ENCODE peak calls at places on chromosomes 3 and 15, in ten cellular contexts. Y is PC-3; K is stimulated activated CD8-positive, alpha-beta memory T cell treated with anti-CD3 and anti-CD28 coated beads, Interleukin-2, amount 100 ng/mL, for 1 hour; Z is GM12892; I is NCI-H1048; N is AG04449; H is H1; E is stimulated activated CD4-positive, alpha-beta T cell treated with anti-CD3 and anti-CD28 coated beads, Interleukin-12 subunit alpha, Interleukin-12 subunit beta, amount 100 ng/mL, for 48 hours; G is AG10803; P is EL. X is an unnamed sample.

GRCh38 chr3:64548200-64548889 is 139.5 kb downstream of the ADAMTS9 start:
- DNase-seq in Y (no peak), K (no peak), Z (no peak), I (no peak), N (no peak), H (no peak), E (no peak), G (peak), P (no peak), X (no peak)

GRCh38 chr3:11167590-11167989 is 13.3 kb downstream of the HRH1 start:
- DNase-seq in Y (no peak), K (no peak), Z (no peak), I (no peak), N (no peak), H (no peak), E (no peak), G (no peak), P (peak), X (no peak)

GRCh38 chr15:59168536-59168935 is 38.1 kb upstream of the LDHAL6B start:
- DNase-seq in Y (peak), K (no peak), Z (no peak), I (no peak), N (no peak), H (no peak), E (no peak), G (peak), P (peak), X (peak)

GRCh38 chr3:89360155-89360554 is 252.7 kb downstream of the EPHA3 start:
- DNase-seq in Y (peak), K (no peak), Z (no peak), I (no peak), N (no peak), H (no peak), E (no peak), G (peak), P (no peak), X (no peak)

GRCh38 chr3:161244538-161244937 is 23.4 kb downstream of the NMD3 start:
- DNase-seq in Y (no peak), K (no peak), Z (no peak), I (no peak), N (no peak), H (no peak), E (no peak), G (no peak), P (no peak), X (no peak)

GRCh38 chr3:24296441-24297205 is 198.0 kb downstream of the THRB start:
- DNase-seq in Y (peak), K (no peak), Z (no peak), I (no peak), N (no peak), H (no peak), E (no peak), G (no peak), P (peak), X (no peak)

GRCh38 chr15:43251185-43251862 is 15.4 kb downstream of the TGM5 start:
- DNase-seq in Y (no peak), K (no peak), Z (no peak), I (no peak), N (no peak), H (no peak), E (no peak), G (no peak), P (no peak), X (no peak)

GRCh38 chr15:79863886-79864285 is 32.9 kb downstream of the MTHFS start:
- DNase-seq in Y (peak), K (no peak), Z (no peak), I (no peak), N (no peak), H (no peak), E (no peak), G (peak), P (peak), X (no peak)

GRCh38 chr3:42746455-42747450 is 26.3 kb downstream of the CCDC13 start:
- DNase-seq in Y (peak), K (no peak), Z (no peak), I (no peak), N (no peak), H (peak), E (no peak), G (peak), P (no peak), X (no peak)

GRCh38 chr3:191329654-191330308 is 545 bp downstream of the UTS2B start:
- DNase-seq in Y (peak), K (no peak), Z (peak), I (no peak), N (no peak), H (peak), E (peak), G (peak), P (peak), X (peak)

GRCh38 chr3:156811092-156811862 is 14.9 kb upstream of the LEKR1 start:
- DNase-seq in Y (no peak), K (no peak), Z (no peak), I (no peak), N (no peak), H (no peak), E (no peak), G (peak), P (peak), X (no peak)

GRCh38 chr3:14460342-14461005 is 58.1 kb downstream of the SLC6A6 start:
- DNase-seq in Y (peak), K (no peak), Z (no peak), I (no peak), N (peak), H (no peak), E (no peak), G (peak), P (peak), X (peak)

GRCh38 chr3:12896206-12896697 is 54.9 kb upstream of the RPL32 start:
- DNase-seq in Y (no peak), K (no peak), Z (no peak), I (no peak), N (no peak), H (no peak), E (no peak), G (peak), P (no peak), X (no peak)

GRCh38 chr3:145125307-145125706 is 1035.7 kb downstream of the PLOD2 start:
- DNase-seq in Y (peak), K (no peak), Z (no peak), I (no peak), N (no peak), H (no peak), E (no peak), G (peak), P (no peak), X (peak)

GRCh38 chr3:192417012-192417411 is 310.3 kb downstream of the FGF12 start:
- DNase-seq in Y (no peak), K (no peak), Z (no peak), I (no peak), N (no peak), H (no peak), E (no peak), G (no peak), P (no peak), X (no peak)

GRCh38 chr15:33135355-33135781 is 59.1 kb downstream of the FMN1 start:
- DNase-seq in Y (no peak), K (no peak), Z (no peak), I (no peak), N (no peak), H (no peak), E (no peak), G (peak), P (no peak), X (no peak)

GRCh38 chr15:83626171-83626802 is 27.6 kb upstream of the ADAMTSL3 start:
- DNase-seq in Y (peak), K (no peak), Z (no peak), I (no peak), N (no peak), H (no peak), E (no peak), G (no peak), P (no peak), X (no peak)

GRCh38 chr3:10952525-10952924 is 40.0 kb upstream of the SLC6A1 start:
- DNase-seq in Y (no peak), K (no peak), Z (no peak), I (no peak), N (no peak), H (no peak), E (no peak), G (no peak), P (no peak), X (no peak)

GRCh38 chr15:72375501-72375845 is 341 bp downstream of the HEXA start:
- DNase-seq in Y (no peak), K (no peak), Z (no peak), I (no peak), N (no peak), H (no peak), E (no peak), G (no peak), P (no peak), X (no peak)

GRCh38 chr3:59563072-59563605 is 513.3 kb upstream of the CFAP20DC start:
- DNase-seq in Y (peak), K (no peak), Z (no peak), I (no peak), N (no peak), H (no peak), E (no peak), G (no peak), P (no peak), X (peak)

GRCh38 chr3:124620600-124621063 is 109.6 kb upstream of the UMPS start:
- DNase-seq in Y (no peak), K (no peak), Z (no peak), I (no peak), N (no peak), H (no peak), E (no peak), G (peak), P (peak), X (peak)

GRCh38 chr3:197737319-197737649 is 580 bp upstream of the RUBCN start:
- DNase-seq in Y (no peak), K (no peak), Z (no peak), I (no peak), N (no peak), H (no peak), E (no peak), G (no peak), P (no peak), X (no peak)

GRCh38 chr3:157906627-157907026 is 199.6 kb downstream of the SHOX2 start:
- DNase-seq in Y (peak), K (no peak), Z (no peak), I (no peak), N (no peak), H (no peak), E (no peak), G (peak), P (peak), X (no peak)

GRCh38 chr3:60588806-60589205 is 662.4 kb downstream of the FHIT start:
- DNase-seq in Y (peak), K (no peak), Z (no peak), I (no peak), N (no peak), H (no peak), E (no peak), G (peak), P (no peak), X (peak)

GRCh38 chr3:188950832-188951489 is 220.8 kb upstream of the TPRG1 start:
- DNase-seq in Y (peak), K (no peak), Z (no peak), I (no peak), N (peak), H (no peak), E (peak), G (peak), P (peak), X (peak)

GRCh38 chr15:71109130-71109529 is 6.1 kb upstream of the THSD4 start:
- DNase-seq in Y (peak), K (no peak), Z (no peak), I (no peak), N (peak), H (no peak), E (no peak), G (peak), P (peak), X (no peak)

GRCh38 chr15:59999558-60000112 is 4.5 kb upstream of the FOXB1 start:
- DNase-seq in Y (no peak), K (no peak), Z (no peak), I (no peak), N (no peak), H (peak), E (no peak), G (no peak), P (no peak), X (no peak)

GRCh38 chr3:130895690-130896089 is 1.8 kb downstream of the ATP2C1 start:
- DNase-seq in Y (no peak), K (no peak), Z (no peak), I (no peak), N (no peak), H (no peak), E (no peak), G (no peak), P (no peak), X (no peak)

GRCh38 chr15:78108300-78109084 is 16.1 kb downstream of the SH2D7 start:
- DNase-seq in Y (peak), K (peak), Z (peak), I (no peak), N (no peak), H (peak), E (peak), G (peak), P (peak), X (peak)

GRCh38 chr3:140298569-140299070 is 363.6 kb downstream of the CLSTN2 start:
- DNase-seq in Y (no peak), K (no peak), Z (no peak), I (no peak), N (no peak), H (peak), E (no peak), G (no peak), P (no peak), X (no peak)

GRCh38 chr15:92811514-92811913 is 88.6 kb upstream of the CHD2 start:
- DNase-seq in Y (peak), K (no peak), Z (no peak), I (no peak), N (no peak), H (no peak), E (no peak), G (no peak), P (no peak), X (peak)

GRCh38 chr3:140695361-140696061 is 17.6 kb downstream of the TRIM42 start:
- DNase-seq in Y (no peak), K (no peak), Z (no peak), I (no peak), N (no peak), H (no peak), E (no peak), G (no peak), P (no peak), X (no peak)

GRCh38 chr15:74826372-74826819 is at the start of gene CPLX3:
- DNase-seq in Y (no peak), K (no peak), Z (no peak), I (peak), N (no peak), H (peak), E (peak), G (no peak), P (no peak), X (peak)

GRCh38 chr3:117622130-117622841 is 912.7 kb downstream of the TUSC7 start:
- DNase-seq in Y (peak), K (no peak), Z (no peak), I (no peak), N (peak), H (no peak), E (no peak), G (peak), P (peak), X (peak)

GRCh38 chr3:45943207-45943846 is at the start of gene CXCR6:
- DNase-seq in Y (peak), K (no peak), Z (no peak), I (no peak), N (no peak), H (no peak), E (peak), G (no peak), P (no peak), X (no peak)

GRCh38 chr3:122004123-122004522 is 17.9 kb downstream of the ILDR1 start:
- DNase-seq in Y (peak), K (no peak), Z (no peak), I (no peak), N (no peak), H (no peak), E (no peak), G (no peak), P (no peak), X (no peak)

X was measured in Caki2.